ENCODE peak calls at places on chromosomes 3 and 15, in seven cellular contexts. One of them, this sample, is unnamed.
A peak's percentile ranks its signal among the peaks of the same experiment; 100 is the strongest.

GRCh38 chr15:72758195-72758594 is 25.4 kb downstream of the ADPGK start:
- DNase-seq in AG10803: peak; percentile 94
- DNase-seq in dorsolateral prefrontal cortex: no peak
- DNase-seq in astrocyte of the spinal cord: peak; percentile 94
- DNase-seq in foreskin fibroblast: peak; percentile 76
- DNase-seq in lower lobe of right lung: no peak
- DNase-seq in small intestine: no peak
- DNase-seq in this sample: peak; percentile 93

GRCh38 chr3:146160233-146160963 is 586 bp downstream of the PLOD2 start:
- DNase-seq in foreskin fibroblast: peak; percentile 71
- DNase-seq in dorsolateral prefrontal cortex: peak; percentile 62
- DNase-seq in lower lobe of right lung: peak; percentile 48
- DNase-seq in AG10803: peak; percentile 72
- DNase-seq in small intestine: peak; percentile 74
- DNase-seq in astrocyte of the spinal cord: peak; percentile 89
- DNase-seq in this sample: no peak

GRCh38 chr3:28347374-28348285 is 891 bp upstream of the ZCWPW2 start:
- DNase-seq in foreskin fibroblast: peak; percentile 68
- DNase-seq in small intestine: peak; percentile 10
- DNase-seq in lower lobe of right lung: no peak
- DNase-seq in AG10803: peak; percentile 90
- DNase-seq in astrocyte of the spinal cord: peak; percentile 7
- DNase-seq in dorsolateral prefrontal cortex: no peak
- DNase-seq in this sample: peak; percentile 53

GRCh38 chr3:17190353-17191078 is 305.8 kb downstream of the PLCL2 start:
- DNase-seq in small intestine: no peak
- DNase-seq in astrocyte of the spinal cord: no peak
- DNase-seq in foreskin fibroblast: no peak
- DNase-seq in dorsolateral prefrontal cortex: peak; percentile 52
- DNase-seq in lower lobe of right lung: no peak
- DNase-seq in AG10803: no peak
- DNase-seq in this sample: no peak

GRCh38 chr3:158233791-158234190 is 123.9 kb downstream of the RSRC1 start:
- DNase-seq in astrocyte of the spinal cord: no peak
- DNase-seq in small intestine: no peak
- DNase-seq in lower lobe of right lung: no peak
- DNase-seq in foreskin fibroblast: no peak
- DNase-seq in dorsolateral prefrontal cortex: no peak
- DNase-seq in AG10803: no peak
- DNase-seq in this sample: no peak

GRCh38 chr15:40083756-40084101 is 24.9 kb downstream of the BMF start:
- DNase-seq in astrocyte of the spinal cord: no peak
- DNase-seq in lower lobe of right lung: no peak
- DNase-seq in dorsolateral prefrontal cortex: no peak
- DNase-seq in foreskin fibroblast: no peak
- DNase-seq in small intestine: no peak
- DNase-seq in AG10803: no peak
- DNase-seq in this sample: no peak

GRCh38 chr3:72383896-72384295 is 464.3 kb downstream of the SHQ1 start:
- DNase-seq in lower lobe of right lung: no peak
- DNase-seq in dorsolateral prefrontal cortex: no peak
- DNase-seq in AG10803: no peak
- DNase-seq in small intestine: no peak
- DNase-seq in foreskin fibroblast: no peak
- DNase-seq in astrocyte of the spinal cord: no peak
- DNase-seq in this sample: no peak

GRCh38 chr15:56943398-56943797 is 25.0 kb downstream of the TCF12 start:
- DNase-seq in foreskin fibroblast: peak; percentile 8
- DNase-seq in AG10803: peak; percentile 69
- DNase-seq in dorsolateral prefrontal cortex: no peak
- DNase-seq in astrocyte of the spinal cord: no peak
- DNase-seq in lower lobe of right lung: no peak
- DNase-seq in small intestine: no peak
- DNase-seq in this sample: no peak

GRCh38 chr3:126245811-126246727 is 65.7 kb upstream of the ALDH1L1 start:
- DNase-seq in foreskin fibroblast: peak; percentile 54
- DNase-seq in small intestine: peak; percentile 15
- DNase-seq in dorsolateral prefrontal cortex: peak; percentile 80
- DNase-seq in astrocyte of the spinal cord: peak; percentile 63
- DNase-seq in lower lobe of right lung: no peak
- DNase-seq in AG10803: peak; percentile 64
- DNase-seq in this sample: peak; percentile 30

GRCh38 chr3:161420746-161421145 is 49.4 kb upstream of the SPTSSB start:
- DNase-seq in astrocyte of the spinal cord: peak; percentile 26
- DNase-seq in AG10803: no peak
- DNase-seq in small intestine: peak; percentile 10
- DNase-seq in lower lobe of right lung: no peak
- DNase-seq in dorsolateral prefrontal cortex: no peak
- DNase-seq in foreskin fibroblast: no peak
- DNase-seq in this sample: no peak

GRCh38 chr3:23325466-23326065 is 122.4 kb downstream of the UBE2E2 start:
- DNase-seq in small intestine: no peak
- DNase-seq in AG10803: no peak
- DNase-seq in foreskin fibroblast: no peak
- DNase-seq in astrocyte of the spinal cord: peak; percentile 12
- DNase-seq in lower lobe of right lung: no peak
- DNase-seq in dorsolateral prefrontal cortex: no peak
- DNase-seq in this sample: no peak

GRCh38 chr15:85597155-85597815 is 197.4 kb downstream of the KLHL25 start:
- DNase-seq in small intestine: no peak
- DNase-seq in foreskin fibroblast: no peak
- DNase-seq in astrocyte of the spinal cord: no peak
- DNase-seq in dorsolateral prefrontal cortex: no peak
- DNase-seq in lower lobe of right lung: no peak
- DNase-seq in AG10803: no peak
- DNase-seq in this sample: no peak

GRCh38 chr15:95304116-95304873 is 1026.2 kb upstream of the NR2F2 start:
- DNase-seq in dorsolateral prefrontal cortex: no peak
- DNase-seq in lower lobe of right lung: no peak
- DNase-seq in small intestine: no peak
- DNase-seq in astrocyte of the spinal cord: peak; percentile 54
- DNase-seq in AG10803: peak; percentile 29
- DNase-seq in foreskin fibroblast: peak; percentile 21
- DNase-seq in this sample: peak; percentile 55

GRCh38 chr15:70664494-70664893 is 98.9 kb downstream of the UACA start:
- DNase-seq in AG10803: no peak
- DNase-seq in small intestine: no peak
- DNase-seq in lower lobe of right lung: no peak
- DNase-seq in dorsolateral prefrontal cortex: no peak
- DNase-seq in foreskin fibroblast: no peak
- DNase-seq in astrocyte of the spinal cord: no peak
- DNase-seq in this sample: no peak

GRCh38 chr3:143269741-143270140 is 150.2 kb downstream of the CHST2 start:
- DNase-seq in foreskin fibroblast: no peak
- DNase-seq in AG10803: no peak
- DNase-seq in dorsolateral prefrontal cortex: no peak
- DNase-seq in small intestine: no peak
- DNase-seq in lower lobe of right lung: no peak
- DNase-seq in astrocyte of the spinal cord: no peak
- DNase-seq in this sample: no peak

GRCh38 chr15:75620776-75621536 is 4.6 kb downstream of the SNUPN start:
- DNase-seq in small intestine: peak; percentile 37
- DNase-seq in AG10803: peak; percentile 96
- DNase-seq in lower lobe of right lung: peak; percentile 69
- DNase-seq in foreskin fibroblast: peak; percentile 82
- DNase-seq in astrocyte of the spinal cord: peak; percentile 85
- DNase-seq in dorsolateral prefrontal cortex: peak; percentile 42
- DNase-seq in this sample: peak; percentile 84

GRCh38 chr3:159989973-159990846 is 1.6 kb downstream of the IL12A start:
- DNase-seq in dorsolateral prefrontal cortex: no peak
- DNase-seq in lower lobe of right lung: no peak
- DNase-seq in astrocyte of the spinal cord: no peak
- DNase-seq in AG10803: no peak
- DNase-seq in small intestine: no peak
- DNase-seq in foreskin fibroblast: no peak
- DNase-seq in this sample: no peak

GRCh38 chr15:90529369-90530249 is at the start of gene CRTC3:
- DNase-seq in dorsolateral prefrontal cortex: peak; percentile 42
- DNase-seq in AG10803: peak; percentile 56
- DNase-seq in lower lobe of right lung: peak; percentile 73
- DNase-seq in astrocyte of the spinal cord: peak; percentile 28
- DNase-seq in small intestine: peak; percentile 51
- DNase-seq in foreskin fibroblast: peak; percentile 44
- DNase-seq in this sample: no peak

GRCh38 chr3:132550579-132551305 is 46.3 kb upstream of the ACKR4 start:
- DNase-seq in foreskin fibroblast: no peak
- DNase-seq in astrocyte of the spinal cord: peak; percentile 45
- DNase-seq in dorsolateral prefrontal cortex: no peak
- DNase-seq in AG10803: no peak
- DNase-seq in small intestine: no peak
- DNase-seq in lower lobe of right lung: no peak
- DNase-seq in this sample: no peak

GRCh38 chr3:169694117-169694516 is 30.6 kb upstream of the MECOM start:
- DNase-seq in small intestine: no peak
- DNase-seq in astrocyte of the spinal cord: no peak
- DNase-seq in dorsolateral prefrontal cortex: no peak
- DNase-seq in AG10803: no peak
- DNase-seq in foreskin fibroblast: no peak
- DNase-seq in lower lobe of right lung: no peak
- DNase-seq in this sample: no peak

GRCh38 chr15:45637552-45638033 is 2.8 kb downstream of the SQOR start:
- DNase-seq in lower lobe of right lung: no peak
- DNase-seq in small intestine: peak; percentile 86
- DNase-seq in foreskin fibroblast: peak; percentile 85
- DNase-seq in AG10803: peak; percentile 93
- DNase-seq in dorsolateral prefrontal cortex: peak; percentile 19
- DNase-seq in astrocyte of the spinal cord: peak; percentile 86
- DNase-seq in this sample: peak; percentile 93
- H3K4me3 ChIP-seq in lower lobe of right lung: peak overlapping the region; percentile 82
- H3K4me3 ChIP-seq in small intestine: no peak overlapping the region
- H3K4me3 ChIP-seq in foreskin fibroblast: peak overlapping the region; percentile 42
- H3K4me3 ChIP-seq in AG10803: peak overlapping the region; percentile 34
- H3K4me3 ChIP-seq in dorsolateral prefrontal cortex: peak overlapping the region; percentile 20
- H3K4me3 ChIP-seq in astrocyte of the spinal cord: no peak overlapping the region
- H3K4me3 ChIP-seq in this sample: peak overlapping the region; percentile 2

GRCh38 chr15:65068436-65068835 is 645 bp upstream of the RASL12 start:
- DNase-seq in astrocyte of the spinal cord: no peak
- DNase-seq in foreskin fibroblast: no peak
- DNase-seq in AG10803: peak; percentile 56
- DNase-seq in lower lobe of right lung: peak; percentile 15
- DNase-seq in small intestine: no peak
- DNase-seq in dorsolateral prefrontal cortex: no peak
- DNase-seq in this sample: no peak
- H3K4me3 ChIP-seq in astrocyte of the spinal cord: no peak overlapping the region
- H3K4me3 ChIP-seq in foreskin fibroblast: peak overlapping the region; percentile 84
- H3K4me3 ChIP-seq in AG10803: no peak overlapping the region
- H3K4me3 ChIP-seq in lower lobe of right lung: peak overlapping the region; percentile 52
- H3K4me3 ChIP-seq in small intestine: peak overlapping the region; percentile 41
- H3K4me3 ChIP-seq in dorsolateral prefrontal cortex: peak overlapping the region; percentile 31
- H3K4me3 ChIP-seq in this sample: no peak overlapping the region

DNA sequence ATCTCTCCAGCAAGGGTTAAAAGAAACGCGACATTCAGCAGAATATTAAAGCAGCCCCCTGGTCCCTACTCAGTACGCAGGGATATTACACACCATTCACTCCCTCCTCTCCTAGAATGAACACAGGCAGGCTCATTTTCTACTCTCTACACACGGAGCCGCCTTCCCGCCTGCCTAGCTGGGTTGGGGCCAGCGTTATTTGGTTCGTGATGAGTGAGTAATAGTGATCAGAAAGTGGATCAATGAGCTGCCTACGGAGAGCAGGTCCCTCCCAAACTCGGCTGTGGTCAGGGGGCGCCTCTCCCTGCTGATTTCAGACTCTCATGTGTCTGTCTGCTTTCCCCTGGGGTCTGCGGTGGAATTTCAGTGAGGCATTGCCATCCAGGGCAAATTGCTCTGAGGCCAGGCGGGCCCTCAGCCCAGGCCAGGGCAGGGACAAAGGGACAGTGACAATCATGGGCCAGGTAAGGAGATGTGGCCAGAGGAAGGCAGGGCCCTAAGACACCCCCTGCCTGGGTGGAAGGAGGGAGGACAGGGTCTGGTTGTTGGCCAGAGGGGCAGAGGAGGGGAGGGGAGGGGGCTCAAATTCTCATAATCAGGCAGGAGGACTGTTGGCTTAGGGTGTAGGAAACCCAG is 2.9 kb downstream of the EPHB1 start:
- DNase-seq in foreskin fibroblast: no peak
- DNase-seq in dorsolateral prefrontal cortex: no peak
- DNase-seq in AG10803: no peak
- DNase-seq in astrocyte of the spinal cord: no peak
- DNase-seq in lower lobe of right lung: no peak
- DNase-seq in small intestine: no peak
- DNase-seq in this sample: no peak
- H3K4me3 ChIP-seq in foreskin fibroblast: no peak overlapping the region
- H3K4me3 ChIP-seq in dorsolateral prefrontal cortex: peak overlapping the region; percentile 74
- H3K4me3 ChIP-seq in AG10803: no peak overlapping the region
- H3K4me3 ChIP-seq in astrocyte of the spinal cord: no peak overlapping the region
- H3K4me3 ChIP-seq in lower lobe of right lung: no peak overlapping the region
- H3K4me3 ChIP-seq in small intestine: no peak overlapping the region
- H3K4me3 ChIP-seq in this sample: no peak overlapping the region

GRCh38 chr3:190321789-190322603 is at the start of gene CLDN1:
- DNase-seq in dorsolateral prefrontal cortex: peak; percentile 67
- DNase-seq in lower lobe of right lung: peak; percentile 90
- DNase-seq in foreskin fibroblast: peak; percentile 65
- DNase-seq in AG10803: peak; percentile 67
- DNase-seq in small intestine: peak; percentile 73
- DNase-seq in astrocyte of the spinal cord: peak; percentile 81
- DNase-seq in this sample: no peak
- H3K4me3 ChIP-seq in dorsolateral prefrontal cortex: peak within 1 kb of the TSS; percentile 76
- H3K4me3 ChIP-seq in lower lobe of right lung: peak within 1 kb of the TSS; percentile 66
- H3K4me3 ChIP-seq in foreskin fibroblast: peak within 1 kb of the TSS; percentile 57
- H3K4me3 ChIP-seq in AG10803: peak within 1 kb of the TSS; percentile 61
- H3K4me3 ChIP-seq in small intestine: peak within 1 kb of the TSS; percentile 38
- H3K4me3 ChIP-seq in astrocyte of the spinal cord: peak within 1 kb of the TSS; percentile 60
- H3K4me3 ChIP-seq in this sample: peak within 1 kb of the TSS; percentile 55

DNA sequence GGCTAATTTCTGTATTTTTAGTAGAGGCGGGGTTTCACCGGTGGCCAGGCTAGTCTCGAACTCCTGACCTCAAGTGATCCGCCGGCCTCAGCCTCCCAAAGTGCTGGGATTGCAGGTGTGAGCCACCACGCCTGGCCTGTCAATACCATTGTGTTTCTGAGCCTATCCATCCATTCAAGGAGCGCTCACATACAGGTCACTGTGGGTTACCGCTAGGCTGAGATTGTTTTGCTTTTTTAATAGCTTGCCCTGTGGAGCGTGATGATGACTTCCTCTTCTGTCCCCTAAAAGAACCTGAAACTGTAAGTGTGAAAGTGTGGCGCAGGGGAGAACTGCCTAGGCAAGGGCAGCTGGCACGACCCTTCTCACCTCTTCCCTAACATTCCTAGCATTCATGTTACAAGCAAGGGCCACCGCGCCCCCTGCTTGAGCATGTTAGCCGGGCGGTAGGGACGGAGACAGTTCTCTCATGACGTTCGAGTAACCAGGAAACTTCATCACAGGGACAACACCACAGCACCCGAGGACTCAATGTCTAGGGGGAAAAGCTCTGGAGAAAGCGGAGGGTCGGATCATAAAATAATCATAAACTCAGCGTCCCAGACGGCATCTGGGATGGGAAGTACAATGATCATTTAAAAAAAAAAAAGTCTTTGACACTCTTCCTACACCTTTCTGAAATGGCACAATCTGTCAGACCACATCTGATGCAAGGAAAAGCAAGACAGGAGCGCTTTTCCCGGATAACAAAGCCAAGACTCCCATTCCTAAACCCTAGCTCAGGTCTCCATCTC is 785 bp downstream of the LAMP3 start:
- DNase-seq in small intestine: no peak
- DNase-seq in astrocyte of the spinal cord: no peak
- DNase-seq in lower lobe of right lung: no peak
- DNase-seq in AG10803: no peak
- DNase-seq in dorsolateral prefrontal cortex: no peak
- DNase-seq in foreskin fibroblast: no peak
- DNase-seq in this sample: no peak
- H3K4me3 ChIP-seq in small intestine: peak overlapping the region; percentile 52
- H3K4me3 ChIP-seq in astrocyte of the spinal cord: peak overlapping the region; percentile 46
- H3K4me3 ChIP-seq in lower lobe of right lung: peak overlapping the region; percentile 68
- H3K4me3 ChIP-seq in AG10803: peak overlapping the region; percentile 54
- H3K4me3 ChIP-seq in dorsolateral prefrontal cortex: peak overlapping the region; percentile 67
- H3K4me3 ChIP-seq in foreskin fibroblast: peak overlapping the region; percentile 52
- H3K4me3 ChIP-seq in this sample: peak overlapping the region; percentile 61

This sample was measured in skeletal muscle cell.